ENCODE peak calls at places on chromosomes 6 and 20, in four cellular contexts. One of them, this sample, is unnamed.

GRCh38 chr20:40265872-40266533 is 423.0 kb downstream of the MAFB start:
- DNase-seq in chondrocyte: no peak
- DNase-seq in NCI-H345: peak
- DNase-seq in Peyer's patch: peak
- DNase-seq in this sample: no peak

GRCh38 chr6:146305098-146305497 is 238.5 kb upstream of the RAB32 start:
- DNase-seq in chondrocyte: no peak
- DNase-seq in NCI-H345: no peak
- DNase-seq in Peyer's patch: no peak
- DNase-seq in this sample: no peak

GRCh38 chr6:3623451-3624267 is 127.9 kb downstream of the PXDC1 start:
- DNase-seq in chondrocyte: no peak
- DNase-seq in NCI-H345: no peak
- DNase-seq in Peyer's patch: no peak
- DNase-seq in this sample: no peak

GRCh38 chr20:20452254-20452676 is 84.4 kb downstream of the INSM1 start:
- DNase-seq in chondrocyte: no peak
- DNase-seq in NCI-H345: peak
- DNase-seq in Peyer's patch: peak
- DNase-seq in this sample: peak

GRCh38 chr6:37456816-37457560 is 24.0 kb downstream of the CMTR1 start:
- DNase-seq in chondrocyte: no peak
- DNase-seq in NCI-H345: no peak
- DNase-seq in Peyer's patch: no peak
- DNase-seq in this sample: no peak

GRCh38 chr6:157088841-157089240 is 234.5 kb downstream of the TMEM242 start:
- DNase-seq in chondrocyte: no peak
- DNase-seq in NCI-H345: no peak
- DNase-seq in Peyer's patch: no peak
- DNase-seq in this sample: no peak

GRCh38 chr6:77326029-77326428 is 137.3 kb downstream of the HTR1B start:
- DNase-seq in chondrocyte: no peak
- DNase-seq in NCI-H345: no peak
- DNase-seq in Peyer's patch: no peak
- DNase-seq in this sample: no peak

GRCh38 chr6:44556046-44556445 is 168.5 kb downstream of the CDC5L start:
- DNase-seq in chondrocyte: no peak
- DNase-seq in NCI-H345: no peak
- DNase-seq in Peyer's patch: no peak
- DNase-seq in this sample: peak

GRCh38 chr6:499617-500016 is 108.1 kb downstream of the IRF4 start:
- DNase-seq in chondrocyte: no peak
- DNase-seq in NCI-H345: no peak
- DNase-seq in Peyer's patch: no peak
- DNase-seq in this sample: no peak

GRCh38 chr6:88561974-88562736 is 396.0 kb upstream of the CNR1 start:
- DNase-seq in chondrocyte: no peak
- DNase-seq in NCI-H345: no peak
- DNase-seq in Peyer's patch: no peak
- DNase-seq in this sample: no peak

GRCh38 chr20:49318430-49319203 is 40.8 kb upstream of the ZNFX1 start:
- DNase-seq in chondrocyte: no peak
- DNase-seq in NCI-H345: peak
- DNase-seq in Peyer's patch: no peak
- DNase-seq in this sample: no peak

GRCh38 chr6:166502453-166502852 is 84.0 kb downstream of the RAMACL start:
- DNase-seq in chondrocyte: no peak
- DNase-seq in NCI-H345: no peak
- DNase-seq in Peyer's patch: no peak
- DNase-seq in this sample: no peak

GRCh38 chr20:37396520-37397075 is 50.7 kb downstream of the SRC start:
- DNase-seq in chondrocyte: no peak
- DNase-seq in NCI-H345: peak
- DNase-seq in Peyer's patch: no peak
- DNase-seq in this sample: peak

GRCh38 chr6:166253277-166254229 is 54.6 kb downstream of the PRR18 start:
- DNase-seq in chondrocyte: no peak
- DNase-seq in NCI-H345: peak
- DNase-seq in Peyer's patch: no peak
- DNase-seq in this sample: no peak

GRCh38 chr20:19588731-19589130 is 169.3 kb upstream of the RIN2 start:
- DNase-seq in chondrocyte: no peak
- DNase-seq in NCI-H345: no peak
- DNase-seq in Peyer's patch: no peak
- DNase-seq in this sample: no peak

GRCh38 chr6:14930366-14930989 is 315.4 kb upstream of the JARID2 start:
- DNase-seq in chondrocyte: no peak
- DNase-seq in NCI-H345: no peak
- DNase-seq in Peyer's patch: peak
- DNase-seq in this sample: no peak

GRCh38 chr6:100451577-100451976 is 13.1 kb downstream of the SIM1 start:
- DNase-seq in chondrocyte: no peak
- DNase-seq in NCI-H345: no peak
- DNase-seq in Peyer's patch: no peak
- DNase-seq in this sample: no peak

GRCh38 chr6:37310980-37311379 is 42.8 kb upstream of the RNF8 start:
- DNase-seq in chondrocyte: no peak
- DNase-seq in NCI-H345: no peak
- DNase-seq in Peyer's patch: no peak
- DNase-seq in this sample: no peak

GRCh38 chr6:140344149-140344913 is 969.9 kb upstream of the CITED2 start:
- DNase-seq in chondrocyte: no peak
- DNase-seq in NCI-H345: no peak
- DNase-seq in Peyer's patch: no peak
- DNase-seq in this sample: no peak

GRCh38 chr6:132107896-132108295 is 156.7 kb upstream of the CCN2 start:
- DNase-seq in chondrocyte: no peak
- DNase-seq in NCI-H345: no peak
- DNase-seq in Peyer's patch: no peak
- DNase-seq in this sample: no peak

GRCh38 chr6:169905041-169905807 is 153.8 kb downstream of the ERMARD start:
- DNase-seq in chondrocyte: no peak
- DNase-seq in NCI-H345: no peak
- DNase-seq in Peyer's patch: no peak
- DNase-seq in this sample: no peak

GRCh38 chr6:13710552-13711383 is 867 bp downstream of the RANBP9 start:
- DNase-seq in chondrocyte: no peak
- DNase-seq in NCI-H345: no peak
- DNase-seq in Peyer's patch: peak
- DNase-seq in this sample: peak

GRCh38 chr6:49339096-49339495 is 124.0 kb downstream of the MMUT start:
- DNase-seq in chondrocyte: no peak
- DNase-seq in NCI-H345: no peak
- DNase-seq in Peyer's patch: no peak
- DNase-seq in this sample: no peak

GRCh38 chr6:126076992-126077664 is 90.8 kb downstream of the TRMT11 start:
- DNase-seq in chondrocyte: no peak
- DNase-seq in NCI-H345: no peak
- DNase-seq in Peyer's patch: no peak
- DNase-seq in this sample: no peak

GRCh38 chr6:96420294-96420693 is 101.3 kb upstream of the UFL1 start:
- DNase-seq in chondrocyte: no peak
- DNase-seq in NCI-H345: no peak
- DNase-seq in Peyer's patch: no peak
- DNase-seq in this sample: peak

GRCh38 chr20:5315807-5316187 is 957 bp downstream of the PROKR2 start:
- DNase-seq in chondrocyte: no peak
- DNase-seq in NCI-H345: no peak
- DNase-seq in Peyer's patch: no peak
- DNase-seq in this sample: no peak